ENCODE peak calls at places on chromosomes 11 and 22, in four cellular contexts. A is NCI-H2107; M is CD4-positive, alpha-beta memory T cell; K is AG08396. Z is an unnamed sample.

GRCh38 chr11:121119444-121119843 is 18.4 kb downstream of the TECTA start:
- DNase-seq in A (no peak), M (no peak), K (no peak), Z (no peak)

GRCh38 chr11:69518081-69518950 is 36.9 kb downstream of the LINC01488 start:
- DNase-seq in A (no peak), M (no peak), K (peak), Z (peak)

GRCh38 chr11:86396403-86396802 is 21.7 kb downstream of the CCDC81 start:
- DNase-seq in A (no peak), M (no peak), K (peak), Z (peak)

GRCh38 chr11:113104390-113105251 is 143.4 kb downstream of the NCAM1 start:
- DNase-seq in A (no peak), M (no peak), K (no peak), Z (no peak)

GRCh38 chr11:118088531-118088930 is 1.8 kb upstream of the SMIM35 start:
- DNase-seq in A (no peak), M (no peak), K (no peak), Z (no peak)

GRCh38 chr11:90698238-90698637 is 475.4 kb upstream of the CHORDC1 start:
- DNase-seq in A (no peak), M (no peak), K (no peak), Z (no peak)

GRCh38 chr22:30994960-30995359 is 25.9 kb downstream of the TUG1 start:
- DNase-seq in A (no peak), M (no peak), K (no peak), Z (no peak)

GRCh38 chr11:7892751-7893356 is 38.2 kb downstream of the OR10A6 start:
- DNase-seq in A (peak), M (peak), K (peak), Z (peak)

GRCh38 chr11:119115484-119116234 is 5.7 kb upstream of the HINFP start:
- DNase-seq in A (no peak), M (peak), K (no peak), Z (no peak)

GRCh38 chr22:19870153-19871022 is 15.7 kb upstream of the GNB1L start:
- DNase-seq in A (no peak), M (no peak), K (no peak), Z (no peak)

GRCh38 chr22:47369020-47369419 is 606.6 kb downstream of the TBC1D22A start:
- DNase-seq in A (no peak), M (no peak), K (no peak), Z (no peak)

GRCh38 chr11:32852142-32852541 is 22.4 kb downstream of the PRRG4 start:
- DNase-seq in A (no peak), M (no peak), K (peak), Z (peak)

GRCh38 chr11:93493252-93493897 is 49.8 kb downstream of the SMCO4 start:
- DNase-seq in A (no peak), M (no peak), K (no peak), Z (no peak)

GRCh38 chr11:79439893-79440450 is 858 bp downstream of the TENM4 start:
- DNase-seq in A (no peak), M (no peak), K (peak), Z (no peak)

GRCh38 chr22:36807627-36808026 is 9.2 kb downstream of the PVALB start:
- DNase-seq in A (no peak), M (no peak), K (no peak), Z (no peak)

GRCh38 chr22:23305321-23305910 is 125.1 kb downstream of the BCR start:
- DNase-seq in A (no peak), M (no peak), K (peak), Z (peak)

GRCh38 chr11:112811781-112812180 is 149.4 kb upstream of the NCAM1 start:
- DNase-seq in A (no peak), M (no peak), K (no peak), Z (no peak)

GRCh38 chr11:36016263-36016662 is 72.4 kb downstream of the LDLRAD3 start:
- DNase-seq in A (no peak), M (no peak), K (no peak), Z (no peak)

GRCh38 chr11:77065878-77066228 is 918 bp upstream of the CAPN5 start:
- DNase-seq in A (no peak), M (no peak), K (peak), Z (peak)

GRCh38 chr22:38696606-38697005 is 4.1 kb downstream of the JOSD1 start:
- DNase-seq in A (no peak), M (no peak), K (peak), Z (peak)

GRCh38 chr11:96307748-96308133 is 35.3 kb downstream of the MAML2 start:
- DNase-seq in A (no peak), M (no peak), K (peak), Z (peak)

GRCh38 chr11:7671807-7672206 is 1.5 kb downstream of the CYB5R2 start:
- DNase-seq in A (no peak), M (no peak), K (no peak), Z (no peak)

GRCh38 chr11:65559951-65560537 is 1.9 kb upstream of the LTBP3 start:
- DNase-seq in A (no peak), M (no peak), K (no peak), Z (peak)

GRCh38 chr22:36379593-36380361 is 8.0 kb downstream of the MYH9 start:
- DNase-seq in A (no peak), M (peak), K (no peak), Z (no peak)

GRCh38 chr11:117586392-117586791 is 210.6 kb downstream of the DSCAML1 start:
- DNase-seq in A (no peak), M (no peak), K (no peak), Z (no peak)

GRCh38 chr11:68670208-68670992 is 13.9 kb upstream of the GAL start:
- DNase-seq in A (no peak), M (no peak), K (no peak), Z (no peak)

GRCh38 chr11:61116426-61117214 is 14.3 kb downstream of the CD5 start:
- DNase-seq in A (no peak), M (no peak), K (no peak), Z (no peak)

GRCh38 chr22:37907036-37907954 is 1.2 kb downstream of the MICALL1 start:
- DNase-seq in A (no peak), M (no peak), K (no peak), Z (peak)

GRCh38 chr11:73428227-73428626 is 52.0 kb downstream of the RELT start:
- DNase-seq in A (no peak), M (no peak), K (no peak), Z (no peak)

GRCh38 chr11:6655020-6655789 is 404 bp downstream of the DCHS1 start:
- DNase-seq in A (no peak), M (no peak), K (peak), Z (peak)

GRCh38 chr22:43406186-43406790 is 5.5 kb upstream of the MPPED1 start:
- DNase-seq in A (no peak), M (no peak), K (no peak), Z (no peak)

GRCh38 chr11:72224587-72225410 is at the start of gene INPPL1:
- DNase-seq in A (no peak), M (peak), K (peak), Z (peak)

GRCh38 chr11:20388096-20389055 is 860 bp downstream of the PRMT3 start:
- DNase-seq in A (no peak), M (peak), K (peak), Z (no peak)

GRCh38 chr22:39967103-39967829 is 7.1 kb downstream of the TMA7B start:
- DNase-seq in A (no peak), M (no peak), K (no peak), Z (peak)